ENCODE peak calls at places on chromosomes 13 and 19, in ten cellular contexts. One of them, this sample, is unnamed.

GRCh38 chr19:38319421-38320258 is at the start of gene KCNK6:
- DNase-seq in substantia nigra: no peak
- DNase-seq in GM10248: no peak
- DNase-seq in lower leg skin: peak; percentile 92
- DNase-seq in OCI-LY7: peak; percentile 44
- DNase-seq in SIG-M5: no peak
- DNase-seq in NAMALWA: no peak
- DNase-seq in Karpas-422: no peak
- DNase-seq in non-pigmented ciliary epithelial cell: no peak
- DNase-seq in RCC 7860: no peak
- DNase-seq in this sample: peak; percentile 17

GRCh38 chr13:110816500-110816899 is 98.4 kb downstream of the ANKRD10 start:
- DNase-seq in substantia nigra: no peak
- DNase-seq in GM10248: no peak
- DNase-seq in lower leg skin: peak; percentile 56
- DNase-seq in OCI-LY7: no peak
- DNase-seq in SIG-M5: no peak
- DNase-seq in NAMALWA: no peak
- DNase-seq in Karpas-422: no peak
- DNase-seq in non-pigmented ciliary epithelial cell: no peak
- DNase-seq in RCC 7860: no peak
- DNase-seq in this sample: no peak

GRCh38 chr19:13042443-13043130 is 47.3 kb downstream of the NFIX start:
- DNase-seq in substantia nigra: no peak
- DNase-seq in GM10248: no peak
- DNase-seq in lower leg skin: no peak
- DNase-seq in OCI-LY7: no peak
- DNase-seq in SIG-M5: no peak
- DNase-seq in NAMALWA: no peak
- DNase-seq in Karpas-422: no peak
- DNase-seq in non-pigmented ciliary epithelial cell: no peak
- DNase-seq in RCC 7860: no peak
- DNase-seq in this sample: no peak

GRCh38 chr19:14434543-14435319 is 1.6 kb downstream of the PKN1 start:
- DNase-seq in substantia nigra: no peak
- DNase-seq in GM10248: no peak
- DNase-seq in lower leg skin: peak; percentile 91
- DNase-seq in OCI-LY7: no peak
- DNase-seq in SIG-M5: no peak
- DNase-seq in NAMALWA: no peak
- DNase-seq in Karpas-422: no peak
- DNase-seq in non-pigmented ciliary epithelial cell: peak; percentile 56
- DNase-seq in RCC 7860: peak; percentile 89
- DNase-seq in this sample: peak; percentile 84

GRCh38 chr13:52879950-52880650 is 31.7 kb upstream of the PCDH8 start:
- DNase-seq in substantia nigra: no peak
- DNase-seq in GM10248: no peak
- DNase-seq in lower leg skin: no peak
- DNase-seq in OCI-LY7: no peak
- DNase-seq in SIG-M5: no peak
- DNase-seq in NAMALWA: no peak
- DNase-seq in Karpas-422: no peak
- DNase-seq in non-pigmented ciliary epithelial cell: no peak
- DNase-seq in RCC 7860: no peak
- DNase-seq in this sample: no peak

GRCh38 chr19:17419154-17419490 is 725 bp upstream of the MVB12A start:
- DNase-seq in substantia nigra: no peak
- DNase-seq in GM10248: no peak
- DNase-seq in lower leg skin: no peak
- DNase-seq in OCI-LY7: no peak
- DNase-seq in SIG-M5: no peak
- DNase-seq in NAMALWA: no peak
- DNase-seq in Karpas-422: no peak
- DNase-seq in non-pigmented ciliary epithelial cell: no peak
- DNase-seq in RCC 7860: peak; percentile 4
- DNase-seq in this sample: no peak

GRCh38 chr19:44611812-44612295 is 1.5 kb upstream of the IGSF23 start:
- DNase-seq in substantia nigra: no peak
- DNase-seq in GM10248: no peak
- DNase-seq in lower leg skin: no peak
- DNase-seq in OCI-LY7: no peak
- DNase-seq in SIG-M5: no peak
- DNase-seq in NAMALWA: no peak
- DNase-seq in Karpas-422: no peak
- DNase-seq in non-pigmented ciliary epithelial cell: no peak
- DNase-seq in RCC 7860: no peak
- DNase-seq in this sample: no peak

GRCh38 chr19:38375098-38375493 is 725 bp downstream of the PSMD8 start:
- DNase-seq in substantia nigra: no peak
- DNase-seq in GM10248: no peak
- DNase-seq in lower leg skin: no peak
- DNase-seq in OCI-LY7: no peak
- DNase-seq in SIG-M5: no peak
- DNase-seq in NAMALWA: no peak
- DNase-seq in Karpas-422: no peak
- DNase-seq in non-pigmented ciliary epithelial cell: no peak
- DNase-seq in RCC 7860: no peak
- DNase-seq in this sample: peak; percentile 24

GRCh38 chr13:102597029-102598015 is 536 bp downstream of the TPP2 start:
- DNase-seq in substantia nigra: no peak
- DNase-seq in GM10248: peak; percentile 30
- DNase-seq in lower leg skin: peak; percentile 88
- DNase-seq in OCI-LY7: peak; percentile 18
- DNase-seq in SIG-M5: no peak
- DNase-seq in NAMALWA: peak; percentile 68
- DNase-seq in Karpas-422: peak; percentile 73
- DNase-seq in non-pigmented ciliary epithelial cell: no peak
- DNase-seq in RCC 7860: no peak
- DNase-seq in this sample: peak; percentile 19

GRCh38 chr19:35266904-35267817 is 1.6 kb upstream of the USF2 start:
- DNase-seq in substantia nigra: no peak
- DNase-seq in GM10248: no peak
- DNase-seq in lower leg skin: peak; percentile 91
- DNase-seq in OCI-LY7: peak; percentile 58
- DNase-seq in SIG-M5: no peak
- DNase-seq in NAMALWA: peak; percentile 57
- DNase-seq in Karpas-422: peak; percentile 76
- DNase-seq in non-pigmented ciliary epithelial cell: no peak
- DNase-seq in RCC 7860: no peak
- DNase-seq in this sample: peak; percentile 24

GRCh38 chr19:13597625-13598024 is 91.3 kb upstream of the CACNA1A start:
- DNase-seq in substantia nigra: no peak
- DNase-seq in GM10248: peak; percentile 86
- DNase-seq in lower leg skin: no peak
- DNase-seq in OCI-LY7: peak; percentile 74
- DNase-seq in SIG-M5: no peak
- DNase-seq in NAMALWA: peak; percentile 75
- DNase-seq in Karpas-422: peak; percentile 87
- DNase-seq in non-pigmented ciliary epithelial cell: peak; percentile 35
- DNase-seq in RCC 7860: peak; percentile 56
- DNase-seq in this sample: peak; percentile 63

GRCh38 chr13:47858678-47859050 is 142.4 kb downstream of the SUCLA2 start:
- DNase-seq in substantia nigra: no peak
- DNase-seq in GM10248: no peak
- DNase-seq in lower leg skin: no peak
- DNase-seq in OCI-LY7: no peak
- DNase-seq in SIG-M5: no peak
- DNase-seq in NAMALWA: no peak
- DNase-seq in Karpas-422: no peak
- DNase-seq in non-pigmented ciliary epithelial cell: peak; percentile 89
- DNase-seq in RCC 7860: peak; percentile 9
- DNase-seq in this sample: no peak

GRCh38 chr13:78603240-78603947 is at the start of gene POU4F1:
- DNase-seq in substantia nigra: no peak
- DNase-seq in GM10248: peak; percentile 88
- DNase-seq in lower leg skin: no peak
- DNase-seq in OCI-LY7: peak; percentile 92
- DNase-seq in SIG-M5: no peak
- DNase-seq in NAMALWA: peak; percentile 88
- DNase-seq in Karpas-422: no peak
- DNase-seq in non-pigmented ciliary epithelial cell: no peak
- DNase-seq in RCC 7860: no peak
- DNase-seq in this sample: peak; percentile 43

GRCh38 chr19:12140545-12141404 is 625 bp upstream of the ZNF20 start:
- DNase-seq in substantia nigra: no peak
- DNase-seq in GM10248: peak; percentile 81
- DNase-seq in lower leg skin: peak; percentile 97
- DNase-seq in OCI-LY7: peak; percentile 87
- DNase-seq in SIG-M5: no peak
- DNase-seq in NAMALWA: peak; percentile 92
- DNase-seq in Karpas-422: peak; percentile 95
- DNase-seq in non-pigmented ciliary epithelial cell: peak; percentile 44
- DNase-seq in RCC 7860: peak; percentile 72
- DNase-seq in this sample: no peak

GRCh38 chr13:102400619-102401125 is 1.2 kb downstream of the FGF14 start:
- DNase-seq in substantia nigra: no peak
- DNase-seq in GM10248: no peak
- DNase-seq in lower leg skin: no peak
- DNase-seq in OCI-LY7: no peak
- DNase-seq in SIG-M5: no peak
- DNase-seq in NAMALWA: no peak
- DNase-seq in Karpas-422: no peak
- DNase-seq in non-pigmented ciliary epithelial cell: no peak
- DNase-seq in RCC 7860: no peak
- DNase-seq in this sample: peak; percentile 4

GRCh38 chr13:29923554-29924481 is 73.4 kb upstream of the UBL3 start:
- DNase-seq in substantia nigra: no peak
- DNase-seq in GM10248: peak; percentile 66
- DNase-seq in lower leg skin: peak; percentile 92
- DNase-seq in OCI-LY7: peak; percentile 39
- DNase-seq in SIG-M5: no peak
- DNase-seq in NAMALWA: peak; percentile 64
- DNase-seq in Karpas-422: peak; percentile 85
- DNase-seq in non-pigmented ciliary epithelial cell: peak; percentile 92
- DNase-seq in RCC 7860: peak; percentile 93
- DNase-seq in this sample: peak; percentile 92

GRCh38 chr13:43785681-43786471 is 896 bp downstream of the ENOX1 start:
- DNase-seq in substantia nigra: peak; percentile 64
- DNase-seq in GM10248: peak; percentile 29
- DNase-seq in lower leg skin: peak; percentile 93
- DNase-seq in OCI-LY7: peak; percentile 9
- DNase-seq in SIG-M5: no peak
- DNase-seq in NAMALWA: no peak
- DNase-seq in Karpas-422: no peak
- DNase-seq in non-pigmented ciliary epithelial cell: no peak
- DNase-seq in RCC 7860: no peak
- DNase-seq in this sample: peak; percentile 1

GRCh38 chr13:94415484-94415883 is 64.0 kb downstream of the DCT start:
- DNase-seq in substantia nigra: no peak
- DNase-seq in GM10248: no peak
- DNase-seq in lower leg skin: no peak
- DNase-seq in OCI-LY7: no peak
- DNase-seq in SIG-M5: no peak
- DNase-seq in NAMALWA: no peak
- DNase-seq in Karpas-422: no peak
- DNase-seq in non-pigmented ciliary epithelial cell: no peak
- DNase-seq in RCC 7860: no peak
- DNase-seq in this sample: no peak

GRCh38 chr19:55223291-55224037 is 5.1 kb downstream of the TMEM86B start:
- DNase-seq in substantia nigra: no peak
- DNase-seq in GM10248: no peak
- DNase-seq in lower leg skin: no peak
- DNase-seq in OCI-LY7: no peak
- DNase-seq in SIG-M5: no peak
- DNase-seq in NAMALWA: no peak
- DNase-seq in Karpas-422: no peak
- DNase-seq in non-pigmented ciliary epithelial cell: no peak
- DNase-seq in RCC 7860: no peak
- DNase-seq in this sample: no peak

GRCh38 chr13:42997381-42997780 is 5.3 kb upstream of the EPSTI1 start:
- DNase-seq in substantia nigra: no peak
- DNase-seq in GM10248: peak; percentile 52
- DNase-seq in lower leg skin: no peak
- DNase-seq in OCI-LY7: no peak
- DNase-seq in SIG-M5: no peak
- DNase-seq in NAMALWA: no peak
- DNase-seq in Karpas-422: no peak
- DNase-seq in non-pigmented ciliary epithelial cell: no peak
- DNase-seq in RCC 7860: no peak
- DNase-seq in this sample: no peak

GRCh38 chr13:113539822-113540221 is 44.7 kb upstream of the TFDP1 start:
- DNase-seq in substantia nigra: no peak
- DNase-seq in GM10248: no peak
- DNase-seq in lower leg skin: peak; percentile 61
- DNase-seq in OCI-LY7: no peak
- DNase-seq in SIG-M5: no peak
- DNase-seq in NAMALWA: no peak
- DNase-seq in Karpas-422: no peak
- DNase-seq in non-pigmented ciliary epithelial cell: no peak
- DNase-seq in RCC 7860: no peak
- DNase-seq in this sample: no peak

GRCh38 chr19:17500447-17501198 is 10.8 kb upstream of the PGLS start:
- DNase-seq in substantia nigra: no peak
- DNase-seq in GM10248: no peak
- DNase-seq in lower leg skin: no peak
- DNase-seq in OCI-LY7: no peak
- DNase-seq in SIG-M5: no peak
- DNase-seq in NAMALWA: no peak
- DNase-seq in Karpas-422: peak; percentile 32
- DNase-seq in non-pigmented ciliary epithelial cell: no peak
- DNase-seq in RCC 7860: no peak
- DNase-seq in this sample: no peak

GRCh38 chr13:100542546-100543156 is 45.9 kb downstream of the GGACT start:
- DNase-seq in substantia nigra: no peak
- DNase-seq in GM10248: peak; percentile 70
- DNase-seq in lower leg skin: peak; percentile 76
- DNase-seq in OCI-LY7: peak; percentile 45
- DNase-seq in SIG-M5: peak; percentile 63
- DNase-seq in NAMALWA: peak; percentile 85
- DNase-seq in Karpas-422: peak; percentile 94
- DNase-seq in non-pigmented ciliary epithelial cell: peak; percentile 35
- DNase-seq in RCC 7860: no peak
- DNase-seq in this sample: peak; percentile 37

GRCh38 chr19:44887648-44888047 is 3.4 kb upstream of the TOMM40 start:
- DNase-seq in substantia nigra: no peak
- DNase-seq in GM10248: no peak
- DNase-seq in lower leg skin: no peak
- DNase-seq in OCI-LY7: no peak
- DNase-seq in SIG-M5: no peak
- DNase-seq in NAMALWA: no peak
- DNase-seq in Karpas-422: no peak
- DNase-seq in non-pigmented ciliary epithelial cell: no peak
- DNase-seq in RCC 7860: no peak
- DNase-seq in this sample: no peak

GRCh38 chr13:49610176-49610575 is 18.1 kb upstream of the ARL11 start:
- DNase-seq in substantia nigra: no peak
- DNase-seq in GM10248: no peak
- DNase-seq in lower leg skin: no peak
- DNase-seq in OCI-LY7: peak; percentile 52
- DNase-seq in SIG-M5: no peak
- DNase-seq in NAMALWA: peak; percentile 59
- DNase-seq in Karpas-422: no peak
- DNase-seq in non-pigmented ciliary epithelial cell: no peak
- DNase-seq in RCC 7860: no peak
- DNase-seq in this sample: no peak

GRCh38 chr19:31432411-31432810 is 83.2 kb upstream of the TSHZ3 start:
- DNase-seq in substantia nigra: no peak
- DNase-seq in GM10248: no peak
- DNase-seq in lower leg skin: no peak
- DNase-seq in OCI-LY7: no peak
- DNase-seq in SIG-M5: no peak
- DNase-seq in NAMALWA: no peak
- DNase-seq in Karpas-422: no peak
- DNase-seq in non-pigmented ciliary epithelial cell: no peak
- DNase-seq in RCC 7860: no peak
- DNase-seq in this sample: no peak

GRCh38 chr19:38685666-38686529 is 38.4 kb downstream of the ACTN4 start:
- DNase-seq in substantia nigra: no peak
- DNase-seq in GM10248: no peak
- DNase-seq in lower leg skin: no peak
- DNase-seq in OCI-LY7: no peak
- DNase-seq in SIG-M5: no peak
- DNase-seq in NAMALWA: peak; percentile 41
- DNase-seq in Karpas-422: no peak
- DNase-seq in non-pigmented ciliary epithelial cell: no peak
- DNase-seq in RCC 7860: peak; percentile 48
- DNase-seq in this sample: peak; percentile 59

GRCh38 chr13:53941588-53942190 is 913.1 kb downstream of the OLFM4 start:
- DNase-seq in substantia nigra: no peak
- DNase-seq in GM10248: no peak
- DNase-seq in lower leg skin: no peak
- DNase-seq in OCI-LY7: no peak
- DNase-seq in SIG-M5: no peak
- DNase-seq in NAMALWA: no peak
- DNase-seq in Karpas-422: no peak
- DNase-seq in non-pigmented ciliary epithelial cell: no peak
- DNase-seq in RCC 7860: no peak
- DNase-seq in this sample: no peak